ENCODE peak calls at places on chromosomes 13 and 19, in eight cellular contexts. J is posterior cingulate gyrus; G is activated naive CD4-positive, alpha-beta T cell; O is NCI-H1092; H is B cell; P is HTR-8/SVneo; Y is HCEC 1CT; Q is COR-L47. T is an unnamed sample.

GRCh38 chr19:38559428-38560401 is 58.0 kb downstream of the MAP4K1 start:
- DNase-seq in P (no peak), O (no peak), G (no peak), H (peak; percentile 54), Y (no peak), J (no peak), Q (no peak), T (peak; percentile 56)

GRCh38 chr13:35672611-35673010 is 196.1 kb upstream of the MAB21L1 start:
- DNase-seq in O (no peak), J (no peak), Y (no peak), G (no peak), Q (no peak), H (no peak), P (no peak), T (no peak)

GRCh38 chr19:58328999-58329398 is 2.2 kb downstream of the ZSCAN22 start:
- DNase-seq in Q (no peak), Y (no peak), J (no peak), P (no peak), O (no peak), G (peak; percentile 17), H (no peak), T (no peak)

GRCh38 chr19:39377373-39378362 is 13.2 kb downstream of the PAF1 start:
- DNase-seq in J (no peak), Q (no peak), G (no peak), P (no peak), H (no peak), Y (no peak), O (no peak), T (no peak)

GRCh38 chr19:8484331-8484894 is 18.0 kb downstream of the PRAM1 start:
- DNase-seq in O (no peak), Q (no peak), H (no peak), J (no peak), G (no peak), Y (no peak), P (no peak), T (no peak)

GRCh38 chr13:59360108-59360507 is 803.6 kb downstream of the DIAPH3 start:
- DNase-seq in Q (no peak), H (no peak), G (no peak), O (no peak), J (no peak), Y (no peak), P (no peak), T (no peak)

GRCh38 chr13:47672982-47673670 is 327.9 kb downstream of the SUCLA2 start:
- DNase-seq in P (no peak), G (no peak), O (no peak), Y (peak; percentile 95), H (no peak), Q (no peak), J (no peak), T (no peak)

GRCh38 chr19:19461671-19462622 is 53.4 kb downstream of the TSSK6 start:
- DNase-seq in Q (peak; percentile 74), G (peak; percentile 34), O (peak; percentile 51), H (no peak), J (no peak), P (no peak), Y (peak; percentile 13), T (no peak)

GRCh38 chr13:30124131-30124768 is 183.1 kb downstream of the KATNAL1 start:
- DNase-seq in G (no peak), H (no peak), O (no peak), Y (no peak), J (no peak), Q (no peak), P (no peak), T (no peak)

GRCh38 chr13:44300895-44301638 is 72.6 kb upstream of the SERP2 start:
- DNase-seq in O (peak; percentile 40), Q (no peak), H (no peak), J (no peak), P (peak; percentile 27), Y (peak; percentile 79), G (no peak), T (no peak)

GRCh38 chr13:40152145-40152544 is 496.7 kb downstream of the COG6 start:
- DNase-seq in O (no peak), J (no peak), G (no peak), Y (peak; percentile 66), Q (no peak), P (no peak), H (no peak), T (no peak)

GRCh38 chr19:5690955-5691204 is 785 bp downstream of the RPL36 start:
- DNase-seq in P (no peak), J (no peak), Y (no peak), H (no peak), O (no peak), Q (no peak), G (no peak), T (no peak)

GRCh38 chr19:1016647-1017114 is 4.2 kb downstream of the TMEM259 start:
- DNase-seq in J (no peak), H (no peak), Q (no peak), P (no peak), G (no peak), Y (no peak), O (no peak), T (no peak)

GRCh38 chr19:39923862-39924261 is 10.6 kb downstream of the FCGBP start:
- DNase-seq in P (no peak), Q (no peak), H (no peak), J (no peak), G (no peak), Y (no peak), O (no peak), T (no peak)

GRCh38 chr13:76890036-76890435 is 3.8 kb upstream of the KCTD12 start:
- DNase-seq in Y (peak; percentile 84), J (no peak), P (peak; percentile 7), H (no peak), O (no peak), G (no peak), Q (no peak), T (no peak)

GRCh38 chr13:23185542-23185941 is 4.8 kb downstream of the SGCG start:
- DNase-seq in H (no peak), O (no peak), G (no peak), P (no peak), Q (no peak), Y (no peak), J (no peak), T (no peak)

GRCh38 chr19:53597023-53597422 is 34.8 kb upstream of the DPRX start:
- DNase-seq in H (no peak), J (no peak), Y (no peak), Q (no peak), P (no peak), G (no peak), O (no peak), T (no peak)

GRCh38 chr13:79226938-79227337 is 179.1 kb downstream of the RBM26 start:
- DNase-seq in O (peak; percentile 73), Q (no peak), J (no peak), H (no peak), P (no peak), G (no peak), Y (no peak), T (no peak)

GRCh38 chr13:77810430-77810829 is 108.2 kb downstream of the EDNRB start:
- DNase-seq in Y (peak; percentile 61), G (no peak), O (no peak), P (no peak), Q (no peak), J (no peak), H (no peak), T (no peak)

GRCh38 chr13:94596575-94596971 is 621 bp upstream of the TGDS start:
- DNase-seq in P (no peak), Y (no peak), J (no peak), Q (no peak), G (peak; percentile 2), O (no peak), H (no peak), T (no peak)

GRCh38 chr19:3849092-3849491 is 19.7 kb downstream of the ZFR2 start:
- DNase-seq in Q (peak; percentile 23), P (peak; percentile 41), J (no peak), H (no peak), O (no peak), G (peak; percentile 24), Y (peak; percentile 13), T (no peak)

GRCh38 chr19:43674630-43674982 is 4.6 kb upstream of the PLAUR start:
- DNase-seq in G (no peak), J (no peak), P (no peak), H (no peak), O (no peak), Q (no peak), Y (peak; percentile 58), T (no peak)

GRCh38 chr19:4012092-4012974 is 4.8 kb downstream of the PIAS4 start:
- DNase-seq in G (no peak), Q (peak; percentile 61), J (no peak), O (no peak), H (no peak), P (no peak), Y (no peak), T (no peak)

GRCh38 chr19:17866312-17867012 is 5.3 kb upstream of the SLC5A5 start:
- DNase-seq in P (no peak), O (no peak), Y (no peak), G (no peak), H (no peak), J (no peak), Q (no peak), T (no peak)

GRCh38 chr13:30103161-30103858 is 204.0 kb downstream of the KATNAL1 start:
- DNase-seq in Q (no peak), G (no peak), P (no peak), H (no peak), Y (no peak), J (no peak), O (no peak), T (no peak)

GRCh38 chr19:4233282-4233853 is 4.0 kb downstream of the EBI3 start:
- DNase-seq in P (no peak), O (no peak), Y (no peak), G (peak; percentile 66), Q (no peak), J (no peak), H (peak; percentile 68), T (peak; percentile 62)